ENCODE peak calls at places on chromosomes 16 and 17, in four cellular contexts. G, X, I and B are unnamed samples.

GRCh38 chr16:81539009-81539820 is 94.6 kb downstream of the CMIP start:
- DNase-seq in G (no peak), X (peak), I (no peak), B (no peak)

GRCh38 chr17:46774108-46774737 is 44.3 kb downstream of the WNT3 start:
- DNase-seq in G (peak), X (no peak), I (no peak), B (no peak)

GRCh38 chr16:28255838-28256237 is 36.5 kb upstream of the SBK1 start:
- DNase-seq in G (no peak), X (no peak), I (no peak), B (no peak)

GRCh38 chr17:3843935-3844516 is 2.0 kb downstream of the NCBP3 start:
- DNase-seq in G (no peak), X (no peak), I (no peak), B (no peak)

GRCh38 chr16:24858219-24859041 is 12.7 kb downstream of the SLC5A11 start:
- DNase-seq in G (peak), X (peak), I (peak), B (peak)

GRCh38 chr16:81446318-81447275 is 2.0 kb downstream of the CMIP start:
- DNase-seq in G (peak), X (peak), I (no peak), B (no peak)

GRCh38 chr17:82098939-82099765 is 1.1 kb upstream of the FASN start:
- DNase-seq in G (no peak), X (no peak), I (no peak), B (no peak)

GRCh38 chr16:5510819-5511370 is 413.3 kb upstream of the EEF2KMT start:
- DNase-seq in G (no peak), X (peak), I (no peak), B (no peak)

GRCh38 chr17:40303706-40304450 is 5.1 kb upstream of the RARA start:
- DNase-seq in G (peak), X (peak), I (no peak), B (no peak)

GRCh38 chr16:49055824-49056545 is 225.7 kb downstream of the CBLN1 start:
- DNase-seq in G (no peak), X (no peak), I (no peak), B (no peak)

GRCh38 chr17:76538941-76539340 is 903 bp upstream of the PRCD start:
- DNase-seq in G (peak), X (peak), I (no peak), B (no peak)

GRCh38 chr17:82668631-82669099 is 20.4 kb upstream of the WDR45B start:
- DNase-seq in G (no peak), X (peak), I (peak), B (peak)

GRCh38 chr16:87133112-87133850 is 183.9 kb downstream of the C16orf95 start:
- DNase-seq in G (no peak), X (no peak), I (no peak), B (no peak)

GRCh38 chr16:57349212-57350031 is 9.2 kb upstream of the CCL22 start:
- DNase-seq in G (peak), X (no peak), I (no peak), B (no peak)

GRCh38 chr17:49254066-49254465 is 23.5 kb upstream of the PHOSPHO1 start:
- DNase-seq in G (no peak), X (no peak), I (no peak), B (no peak)

GRCh38 chr17:17523001-17523713 is 27.0 kb upstream of the RASD1 start:
- DNase-seq in G (no peak), X (peak), I (no peak), B (peak)

GRCh38 chr17:80252871-80253270 is 7.8 kb upstream of the RNF213 start:
- DNase-seq in G (no peak), X (peak), I (no peak), B (no peak)

GRCh38 chr16:57770361-57770760 is 31.9 kb downstream of the KIFC3 start:
- DNase-seq in G (no peak), X (no peak), I (no peak), B (no peak)

GRCh38 chr17:55496094-55496881 is 15.0 kb downstream of the SMIM36 start:
- DNase-seq in G (no peak), X (no peak), I (no peak), B (no peak)

GRCh38 chr17:43834106-43834505 is 1.2 kb upstream of the MPP3 start:
- DNase-seq in G (no peak), X (peak), I (no peak), B (no peak)

GRCh38 chr17:50904522-50905459 is 38.6 kb upstream of the TOB1 start:
- DNase-seq in G (peak), X (peak), I (peak), B (peak)

GRCh38 chr16:5336898-5337297 is 239.3 kb upstream of the EEF2KMT start:
- DNase-seq in G (no peak), X (no peak), I (no peak), B (no peak)

DNA sequence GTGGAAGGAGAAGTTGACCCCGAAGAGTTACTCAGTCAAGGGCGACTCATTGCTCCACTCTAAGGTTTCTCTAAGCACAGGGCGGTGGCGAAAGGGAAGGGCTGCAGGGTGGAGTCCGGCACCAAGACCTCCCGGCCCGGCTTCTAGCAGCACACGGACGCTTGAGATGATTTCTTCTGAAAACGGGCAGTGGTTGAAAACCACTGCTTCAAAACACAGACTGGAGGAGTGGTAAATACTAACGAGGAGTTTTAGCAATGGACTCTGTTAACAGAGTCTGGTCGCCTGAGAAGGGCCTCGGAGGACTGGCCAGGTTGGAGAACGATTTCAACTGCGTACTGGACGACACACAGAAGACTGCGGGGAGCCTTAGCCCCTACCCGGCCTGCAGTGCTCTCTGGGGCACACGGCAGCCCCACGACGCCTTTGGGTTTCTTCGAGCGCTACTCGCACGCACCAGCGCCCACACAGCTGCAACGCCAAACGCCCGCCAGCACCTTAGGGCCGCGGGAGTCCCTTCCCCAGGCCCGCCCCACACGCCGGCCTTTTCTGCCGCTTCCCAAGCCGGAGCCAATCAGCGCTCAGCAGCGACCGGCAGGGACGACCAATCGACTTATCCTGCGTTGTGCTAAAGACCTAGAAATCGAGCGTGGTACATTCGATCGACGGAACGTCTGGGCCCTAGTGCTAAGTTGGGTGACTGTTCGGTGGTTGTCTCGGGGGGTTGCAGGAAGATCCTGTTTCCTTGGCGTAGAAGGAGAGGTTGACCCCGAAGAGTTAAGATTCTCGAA is 14.4 kb upstream of the CA4 start:
- DNase-seq in G (peak), X (peak), I (peak), B (peak)
- TF ChIP-seq POLR2A in G (no peak), X (no peak), I (no peak), B (no peak)

GRCh38 chr17:15917439-15918027 is 27.4 kb upstream of the ADORA2B start:
- DNase-seq in G (peak), X (peak), I (no peak), B (peak)
- H3K4me3 ChIP-seq in G (no peak), X (no peak), I (no peak), B (peak)

GRCh38 chr16:4212207-4212933 is 29.5 kb downstream of the SRL start:
- DNase-seq in G (no peak), X (no peak), I (no peak), B (peak)

GRCh38 chr16:4207683-4208528 is 34.0 kb downstream of the SRL start:
- DNase-seq in G (no peak), X (peak), I (peak), B (peak)

GRCh38 chr16:4207229-4207628 is 34.7 kb downstream of the SRL start:
- DNase-seq in G (no peak), X (no peak), I (no peak), B (peak)

GRCh38 chr16:4208529-4208835 is 33.4 kb downstream of the SRL start:
- DNase-seq in G (no peak), X (no peak), I (no peak), B (no peak)

GRCh38 chr16:4209657-4210056 is 32.2 kb downstream of the SRL start:
- DNase-seq in G (no peak), X (no peak), I (no peak), B (no peak)
- TF ChIP-seq CTCF in G (no peak), X (no peak), I (no peak), B (no peak)

GRCh38 chr17:72465191-72466024 is 344.6 kb downstream of the SOX9 start:
- DNase-seq in G (peak), X (peak), I (no peak), B (no peak)
- TF ChIP-seq POLR2A in G (no peak), X (no peak), I (no peak), B (no peak)

GRCh38 chr16:73033271-73033998 is 14.5 kb downstream of the ZFHX3 start:
- DNase-seq in G (no peak), X (peak), I (no peak), B (no peak)
- H3K4me3 ChIP-seq in G (no peak), X (no peak), I (no peak), B (no peak)

GRCh38 chr16:88527937-88528743 is 42.1 kb upstream of the ZC3H18 start:
- DNase-seq in G (no peak), X (no peak), I (peak), B (no peak)

GRCh38 chr16:88526906-88527185 is 43.4 kb upstream of the ZC3H18 start:
- DNase-seq in G (no peak), X (no peak), I (peak), B (no peak)

GRCh38 chr16:88526008-88526905 is 43.9 kb upstream of the ZC3H18 start:
- DNase-seq in G (no peak), X (no peak), I (no peak), B (no peak)

GRCh38 chr16:88528902-88529318 is 41.3 kb upstream of the ZC3H18 start:
- DNase-seq in G (no peak), X (no peak), I (peak), B (no peak)

DNA sequence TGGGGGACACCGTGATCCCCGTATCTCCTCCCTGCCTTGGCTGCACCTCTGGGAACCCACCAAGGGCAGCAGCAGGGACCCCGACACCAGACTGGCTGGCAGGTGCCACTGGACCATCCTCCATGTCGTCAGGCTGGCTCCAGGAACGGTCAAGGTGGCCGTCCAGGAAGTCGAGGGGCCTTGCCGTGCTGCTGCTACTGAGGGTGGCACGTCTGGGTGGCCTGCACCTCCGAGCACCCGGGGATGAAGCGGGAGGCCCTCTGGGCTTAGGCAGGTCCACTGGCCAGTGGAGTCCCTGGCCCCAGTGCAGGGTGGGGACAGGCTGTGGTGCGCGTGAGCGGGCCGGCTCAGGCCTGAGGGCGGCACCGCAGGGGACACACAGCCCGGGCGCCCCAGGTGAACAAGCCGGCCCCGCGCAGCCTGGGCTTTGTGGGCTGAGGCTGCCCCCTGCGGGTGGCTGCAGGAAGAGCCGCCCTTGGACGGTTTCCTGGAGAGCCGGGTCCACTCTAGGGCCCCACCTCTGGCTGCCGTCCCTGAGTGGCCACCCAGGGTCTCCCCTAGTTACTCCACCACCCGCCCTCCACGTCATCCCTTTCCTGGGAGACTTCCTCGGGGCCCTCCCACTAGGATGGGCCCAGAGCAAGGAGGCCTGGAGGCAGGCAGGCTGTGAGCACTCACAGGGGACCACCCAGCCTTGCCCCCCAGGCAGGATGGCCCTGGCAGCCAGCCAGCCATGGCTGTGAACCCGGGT is 42.8 kb upstream of the ZC3H18 start:
- DNase-seq in G (no peak), X (peak), I (peak), B (peak)
- TF ChIP-seq CTCF in G (no peak), X (peak), I (peak), B (peak)